ENCODE peak calls at places on chromosome 3, in five cellular contexts. J is NAMALWA; O is Peyer's patch; X is heart right ventricle; R is stimulated activated CD8-positive, alpha-beta memory T cell treated with anti-CD3 and anti-CD28 coated beads, Interleukin-15, amount 100 ng/mL, for 24 hours. U is an unnamed sample.

GRCh38 chr3:101954361-101954760 is 105.0 kb downstream of the NFKBIZ start:
- DNase-seq in J (no peak), O (no peak), X (no peak), R (no peak), U (no peak)

GRCh38 chr3:39879581-39879980 is 70.2 kb downstream of the MYRIP start:
- DNase-seq in J (no peak), O (no peak), X (no peak), R (no peak), U (no peak)

GRCh38 chr3:186097663-186098451 is 11.0 kb downstream of the ETV5 start:
- DNase-seq in J (no peak), O (peak), X (peak), R (no peak), U (peak)

GRCh38 chr3:79767194-79767952 is 425 bp downstream of the ROBO1 start:
- DNase-seq in J (no peak), O (no peak), X (no peak), R (no peak), U (peak)

GRCh38 chr3:138049157-138049919 is 39.4 kb downstream of the CLDN18 start:
- DNase-seq in J (no peak), O (no peak), X (no peak), R (no peak), U (no peak)

GRCh38 chr3:152556731-152557254 is 278.1 kb upstream of the P2RY1 start:
- DNase-seq in J (no peak), O (no peak), X (peak), R (no peak), U (no peak)

GRCh38 chr3:52052831-52053306 is 3.5 kb downstream of the DUSP7 start:
- DNase-seq in J (no peak), O (peak), X (peak), R (no peak), U (peak)

GRCh38 chr3:187567026-187567425 is 103.2 kb downstream of the SST start:
- DNase-seq in J (no peak), O (no peak), X (no peak), R (no peak), U (no peak)

U was measured in upper lobe of left lung.